ENCODE peak calls at places on chromosomes 12 and 14, in five cellular contexts. U is tibial artery, L is OCI-LY7, Q is left ventricle myocardium inferior, T is mammary epithelial cell. M is an unnamed sample.

GRCh38 chr12:103632554-103633216 is 45.6 kb downstream of the STAB2 start:
- DNase-seq in Q (no peak), T (peak; percentile 70), L (peak; percentile 70), U (no peak), M (peak; percentile 71)

GRCh38 chr12:1351926-1352325 is 242.5 kb downstream of the FBXL14 start:
- DNase-seq in L (no peak), Q (no peak), U (no peak), T (peak; percentile 11), M (no peak)

GRCh38 chr12:82357845-82358199 is 365 bp downstream of the CCDC59 start:
- DNase-seq in U (no peak), T (no peak), Q (no peak), L (no peak), M (no peak)

GRCh38 chr12:50276912-50277671 is 6.2 kb downstream of the LIMA1 start:
- DNase-seq in L (no peak), Q (no peak), U (no peak), T (peak; percentile 22), M (no peak)

GRCh38 chr12:49885118-49885517 is 18.6 kb downstream of the FAIM2 start:
- DNase-seq in T (no peak), L (no peak), U (no peak), Q (no peak), M (no peak)

GRCh38 chr12:84198294-84198946 is 714.2 kb downstream of the SLC6A15 start:
- DNase-seq in T (no peak), U (no peak), Q (no peak), L (no peak), M (no peak)

GRCh38 chr12:52181757-52182156 is 10.1 kb downstream of the KRT80 start:
- DNase-seq in U (no peak), T (no peak), L (no peak), Q (no peak), M (no peak)

GRCh38 chr12:127060310-127060847 is 1206.6 kb upstream of the TMEM132C start:
- DNase-seq in T (no peak), Q (no peak), L (no peak), U (no peak), M (peak; percentile 34)

GRCh38 chr12:69417231-69417630 is 53.0 kb upstream of the FRS2 start:
- DNase-seq in U (no peak), T (no peak), Q (no peak), L (no peak), M (no peak)

GRCh38 chr14:58732387-58732786 is 94.6 kb downstream of the DACT1 start:
- DNase-seq in L (no peak), T (peak; percentile 76), Q (no peak), U (no peak), M (no peak)

DNA sequence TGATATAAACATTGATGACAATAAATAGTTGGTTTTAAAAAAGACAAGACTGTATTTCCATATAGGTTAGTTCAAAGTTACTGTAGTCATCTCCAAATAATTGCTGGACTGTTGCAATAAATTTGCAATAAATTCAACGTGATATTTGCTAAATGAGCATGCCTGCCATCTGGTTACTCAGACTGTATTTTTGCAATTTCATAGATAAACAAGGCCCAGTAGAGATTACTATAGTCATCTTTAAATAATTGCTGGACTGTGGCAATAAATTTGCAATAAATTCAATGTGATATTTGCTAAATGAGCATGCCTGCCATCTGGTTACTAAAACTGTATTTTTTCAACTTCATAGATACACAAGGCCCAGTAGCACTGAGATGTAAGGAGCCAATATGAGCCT is 5.7 kb downstream of the NTN4 start:
- DNase-seq in U (no peak), Q (no peak), T (no peak), L (no peak), M (no peak)
- H3K4me3 ChIP-seq in U (no peak overlapping the region), Q (peak overlapping the region; percentile 35), T (no peak overlapping the region), L (no peak overlapping the region), M (no peak overlapping the region)

GRCh38 chr14:23537351-23538048 is 14.1 kb downstream of the ZFHX2 start:
- DNase-seq in L (peak; percentile 9), Q (no peak), T (no peak), U (no peak), M (no peak)

GRCh38 chr14:23539867-23540469 is 11.6 kb downstream of the ZFHX2 start:
- DNase-seq in U (no peak), T (no peak), L (no peak), Q (no peak), M (no peak)

GRCh38 chr14:23538785-23539184 is 12.8 kb downstream of the ZFHX2 start:
- DNase-seq in L (no peak), U (no peak), Q (peak; percentile 46), T (no peak), M (no peak)

GRCh38 chr14:23538049-23538718 is 13.4 kb downstream of the ZFHX2 start:
- DNase-seq in U (no peak), L (no peak), T (no peak), Q (no peak), M (no peak)

DNA sequence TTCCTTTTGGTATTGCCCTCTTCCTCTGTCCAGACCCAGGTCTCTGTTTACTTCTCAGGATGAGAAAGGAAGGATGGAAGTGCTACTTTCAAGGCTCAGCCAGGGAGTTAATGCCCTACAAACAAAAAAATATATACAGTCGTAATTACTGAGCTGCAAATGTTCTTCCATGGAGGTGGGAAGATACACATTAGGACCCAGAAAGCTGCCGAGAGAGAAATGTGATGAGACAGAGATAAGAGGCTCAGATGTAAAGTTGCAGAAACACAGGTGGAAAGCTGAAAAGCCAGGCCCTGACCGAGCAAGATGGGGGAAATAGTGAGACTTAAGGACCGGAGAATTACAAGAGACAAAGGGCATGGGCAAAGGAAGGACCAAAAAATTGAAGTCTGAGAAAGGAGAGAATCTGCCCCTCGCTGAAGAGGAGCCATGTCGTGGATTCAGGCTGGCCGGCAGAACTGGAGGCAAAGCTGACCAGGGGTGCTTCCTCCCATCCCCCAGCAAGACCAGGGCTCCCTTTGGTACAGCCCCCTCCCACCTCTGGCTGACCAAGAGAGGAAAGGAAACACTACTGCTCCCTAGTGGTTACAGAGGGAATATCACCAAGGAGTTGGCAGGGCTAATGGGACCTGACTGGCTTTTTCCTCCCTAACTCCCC is 12.2 kb downstream of the ZFHX2 start:
- DNase-seq in T (peak; percentile 9), Q (no peak), U (no peak), L (peak; percentile 58), M (peak; percentile 40)
- H3K4me3 ChIP-seq in T (no peak overlapping the region), Q (no peak overlapping the region), U (no peak overlapping the region), L (no peak overlapping the region), M (no peak overlapping the region)

GRCh38 chr14:41607119-41607785 is 576 bp downstream of the LRFN5 start:
- DNase-seq in T (peak; percentile 16), Q (no peak), U (no peak), L (no peak), M (no peak)
- H3K4me3 ChIP-seq in T (peak overlapping the region; percentile 34), Q (peak overlapping the region; percentile 70), U (peak overlapping the region; percentile 49), L (no peak overlapping the region), M (no peak overlapping the region)

GRCh38 chr12:62876938-62877548 is 57.9 kb downstream of the PPM1H start:
- DNase-seq in Q (no peak), T (no peak), L (no peak), U (no peak), M (no peak)
- H3K4me3 ChIP-seq in Q (peak overlapping the region; percentile 42), T (no peak overlapping the region), L (no peak overlapping the region), U (peak overlapping the region; percentile 11), M (no peak overlapping the region)

DNA sequence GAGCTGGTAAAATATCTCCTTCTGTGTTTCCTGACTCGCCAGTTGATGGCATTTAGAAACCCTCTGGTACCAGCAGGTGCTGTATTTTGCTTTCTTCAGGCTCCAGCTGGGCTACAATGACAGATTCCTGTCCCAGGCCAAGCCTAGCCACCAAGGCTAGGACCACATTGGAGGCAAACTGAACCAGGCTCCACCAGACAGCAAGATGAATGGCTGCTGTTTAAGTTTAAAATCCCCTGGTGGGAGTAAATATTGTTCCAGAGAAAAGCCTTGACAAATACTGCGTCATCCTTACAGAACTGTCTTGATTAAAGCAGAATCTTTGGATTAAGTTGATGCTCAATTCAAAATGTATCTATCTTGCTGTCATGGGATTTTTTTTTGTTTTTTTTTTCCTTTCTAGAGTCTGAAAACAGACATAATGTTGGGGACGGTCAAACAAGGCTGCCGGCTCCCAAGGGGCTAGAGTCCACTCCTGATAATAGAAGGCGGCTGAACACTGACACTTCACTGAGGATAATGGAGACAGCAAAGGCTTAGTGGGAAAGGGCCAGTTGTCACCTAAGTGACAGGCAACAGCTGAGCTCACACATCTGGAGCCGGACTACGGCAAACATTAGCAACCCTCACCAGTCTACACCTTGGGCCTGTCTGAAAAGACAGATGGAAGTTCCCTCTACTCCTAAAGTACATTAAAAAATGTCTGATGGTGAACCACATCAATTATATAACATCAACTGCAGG is 1.8 kb downstream of the PRICKLE1 start:
- DNase-seq in L (no peak), U (no peak), T (no peak), Q (no peak), M (no peak)
- H3K4me3 ChIP-seq in L (no peak overlapping the region), U (peak overlapping the region; percentile 70), T (peak overlapping the region; percentile 91), Q (peak overlapping the region; percentile 99), M (no peak overlapping the region)

GRCh38 chr12:13197526-13198141 is 1.1 kb downstream of the EMP1 start:
- DNase-seq in Q (peak; percentile 77), U (peak; percentile 77), L (no peak), T (no peak), M (no peak)
- H3K4me3 ChIP-seq in Q (peak overlapping the region; percentile 71), U (peak overlapping the region; percentile 55), L (no peak overlapping the region), T (peak overlapping the region; percentile 65), M (no peak overlapping the region)

GRCh38 chr14:32434880-32435279 is 105.8 kb downstream of the AKAP6 start:
- DNase-seq in T (no peak), Q (no peak), U (no peak), L (no peak), M (no peak)

GRCh38 chr14:32436993-32437392 is 107.9 kb downstream of the AKAP6 start:
- DNase-seq in L (no peak), T (no peak), U (no peak), Q (no peak), M (no peak)

GRCh38 chr14:32435411-32435810 is 106.3 kb downstream of the AKAP6 start:
- DNase-seq in Q (no peak), T (no peak), L (no peak), U (no peak), M (no peak)

GRCh38 chr14:32434180-32434579 is 105.1 kb downstream of the AKAP6 start:
- DNase-seq in T (peak; percentile 26), L (no peak), U (no peak), Q (no peak), M (peak; percentile 40)

GRCh38 chr14:32438511-32438910 is 109.4 kb downstream of the AKAP6 start:
- DNase-seq in Q (no peak), L (no peak), U (no peak), T (no peak), M (no peak)
- H3K4me3 ChIP-seq in Q (no peak overlapping the region), L (no peak overlapping the region), U (peak overlapping the region; percentile 2), T (no peak overlapping the region), M (no peak overlapping the region)

GRCh38 chr14:105487986-105488777 is 1.5 kb downstream of the CRIP1 start:
- DNase-seq in L (no peak), Q (peak; percentile 26), U (no peak), T (no peak), M (peak; percentile 73)
- H3K4me3 ChIP-seq in L (peak overlapping the region; percentile 35), Q (peak overlapping the region; percentile 87), U (peak overlapping the region; percentile 65), T (no peak overlapping the region), M (peak overlapping the region; percentile 39)

GRCh38 chr12:44003721-44004120 is 167.8 kb downstream of the TMEM117 start:
- DNase-seq in Q (no peak), L (no peak), U (no peak), T (no peak), M (no peak)
- H3K4me3 ChIP-seq in Q (no peak overlapping the region), L (no peak overlapping the region), U (no peak overlapping the region), T (no peak overlapping the region), M (no peak overlapping the region)